ENCODE peak calls at places on chromosome 3, in seven cellular contexts. A is DMS79; M is mammary epithelial cell; G is SW480; F is activated CD4-positive, alpha-beta T cell treated with anti-CD3 and anti-CD28 coated beads, Interleukin-2, amount 50 U/mL, for 1 hour; C is HEK293T; E is HFFc6. O is an unnamed sample.
A peak's percentile ranks its signal among the peaks of the same experiment; 100 is the strongest.

GRCh38 chr3:72062017-72062416 is 277.1 kb upstream of the PROK2 start:
- DNase-seq in A (no peak), M (no peak), G (no peak), F (no peak), C (no peak), E (no peak), O (no peak)

GRCh38 chr3:117518385-117518784 is 808.8 kb downstream of the TUSC7 start:
- DNase-seq in A (no peak), M (no peak), G (no peak), F (no peak), C (no peak), E (no peak), O (no peak)

GRCh38 chr3:149590691-149591441 is 67.0 kb downstream of the WWTR1 start:
- DNase-seq in A (no peak), M (no peak), G (no peak), F (no peak), C (no peak), E (no peak), O (no peak)

GRCh38 chr3:45647148-45647619 is 42.0 kb upstream of the SACM1L start:
- DNase-seq in A (no peak), M (peak; percentile 84), G (peak; percentile 36), F (no peak), C (no peak), E (peak; percentile 85), O (peak; percentile 95)

GRCh38 chr3:197026481-197026866 is 3.1 kb downstream of the MELTF start:
- DNase-seq in A (no peak), M (no peak), G (no peak), F (no peak), C (no peak), E (no peak), O (no peak)

GRCh38 chr3:13419356-13420050 is 619 bp downstream of the NUP210 start:
- DNase-seq in A (no peak), M (no peak), G (peak; percentile 38), F (peak; percentile 64), C (peak; percentile 63), E (no peak), O (peak; percentile 37)

GRCh38 chr3:67804089-67804488 is 149.7 kb upstream of the SUCLG2 start:
- DNase-seq in A (no peak), M (no peak), G (no peak), F (no peak), C (no peak), E (no peak), O (no peak)

GRCh38 chr3:51389423-51390183 is 1.5 kb upstream of the RBM15B start:
- DNase-seq in A (no peak), M (no peak), G (peak; percentile 36), F (peak; percentile 55), C (peak; percentile 55), E (peak; percentile 22), O (peak; percentile 34)

GRCh38 chr3:64988188-64988587 is 300.4 kb upstream of the ADAMTS9 start:
- DNase-seq in A (no peak), M (peak; percentile 70), G (no peak), F (no peak), C (no peak), E (no peak), O (no peak)

GRCh38 chr3:111236833-111237713 is 165.5 kb downstream of the NECTIN3 start:
- DNase-seq in A (no peak), M (peak; percentile 31), G (no peak), F (no peak), C (no peak), E (peak; percentile 77), O (peak; percentile 82)

GRCh38 chr3:42755681-42756578 is 17.1 kb downstream of the CCDC13 start:
- DNase-seq in A (no peak), M (peak; percentile 14), G (peak; percentile 71), F (peak; percentile 13), C (peak; percentile 42), E (peak; percentile 31), O (peak; percentile 43)

O was measured in PC-3.